ENCODE peak calls at places on chromosomes 5 and 9, in four cellular contexts. C is K562, I is GM12878, K is HepG2. A is an unnamed sample.

GRCh38 chr5:42858709-42859108 is 47.0 kb upstream of the SELENOP start:
- DNase-seq in C (no peak), I (no peak), K (peak; percentile 61), A (no peak)

GRCh38 chr5:58887721-58888409 is 305.0 kb downstream of the RAB3C start:
- DNase-seq in C (no peak), I (no peak), K (no peak), A (no peak)

GRCh38 chr5:116011046-116011445 is 21.2 kb upstream of the ARL14EPL start:
- DNase-seq in C (no peak), I (no peak), K (no peak), A (no peak)

GRCh38 chr5:126808619-126809018 is 31.7 kb downstream of the LMNB1 start:
- DNase-seq in C (peak; percentile 26), I (no peak), K (peak; percentile 15), A (peak; percentile 28)

GRCh38 chr9:68999393-69000105 is 14.4 kb downstream of the PRKACG start:
- DNase-seq in C (peak; percentile 46), I (peak; percentile 66), K (peak; percentile 75), A (peak; percentile 74)

GRCh38 chr5:143695244-143695885 is 116.6 kb upstream of the HMHB1 start:
- DNase-seq in C (no peak), I (no peak), K (no peak), A (no peak)

GRCh38 chr5:67315082-67315801 is 118.6 kb upstream of the CD180 start:
- DNase-seq in C (no peak), I (no peak), K (no peak), A (no peak)

GRCh38 chr5:135883441-135883840 is 12.2 kb downstream of the IL9 start:
- DNase-seq in C (peak; percentile 25), I (no peak), K (no peak), A (no peak)

GRCh38 chr5:79505138-79505537 is 8.8 kb downstream of the HOMER1 start:
- DNase-seq in C (peak; percentile 19), I (no peak), K (no peak), A (no peak)

GRCh38 chr9:133276001-133276884 is 1.2 kb upstream of the ABO start:
- DNase-seq in C (no peak), I (no peak), K (no peak), A (no peak)

GRCh38 chr9:133273819-133274218 is 1.2 kb downstream of the ABO start:
- DNase-seq in C (no peak), I (no peak), K (no peak), A (no peak)

GRCh38 chr9:133276923-133277322 is 1.9 kb upstream of the ABO start:
- DNase-seq in C (no peak), I (no peak), K (no peak), A (no peak)

GRCh38 chr9:133274236-133275104 is 531 bp downstream of the ABO start:
- DNase-seq in C (no peak), I (no peak), K (no peak), A (no peak)

DNA sequence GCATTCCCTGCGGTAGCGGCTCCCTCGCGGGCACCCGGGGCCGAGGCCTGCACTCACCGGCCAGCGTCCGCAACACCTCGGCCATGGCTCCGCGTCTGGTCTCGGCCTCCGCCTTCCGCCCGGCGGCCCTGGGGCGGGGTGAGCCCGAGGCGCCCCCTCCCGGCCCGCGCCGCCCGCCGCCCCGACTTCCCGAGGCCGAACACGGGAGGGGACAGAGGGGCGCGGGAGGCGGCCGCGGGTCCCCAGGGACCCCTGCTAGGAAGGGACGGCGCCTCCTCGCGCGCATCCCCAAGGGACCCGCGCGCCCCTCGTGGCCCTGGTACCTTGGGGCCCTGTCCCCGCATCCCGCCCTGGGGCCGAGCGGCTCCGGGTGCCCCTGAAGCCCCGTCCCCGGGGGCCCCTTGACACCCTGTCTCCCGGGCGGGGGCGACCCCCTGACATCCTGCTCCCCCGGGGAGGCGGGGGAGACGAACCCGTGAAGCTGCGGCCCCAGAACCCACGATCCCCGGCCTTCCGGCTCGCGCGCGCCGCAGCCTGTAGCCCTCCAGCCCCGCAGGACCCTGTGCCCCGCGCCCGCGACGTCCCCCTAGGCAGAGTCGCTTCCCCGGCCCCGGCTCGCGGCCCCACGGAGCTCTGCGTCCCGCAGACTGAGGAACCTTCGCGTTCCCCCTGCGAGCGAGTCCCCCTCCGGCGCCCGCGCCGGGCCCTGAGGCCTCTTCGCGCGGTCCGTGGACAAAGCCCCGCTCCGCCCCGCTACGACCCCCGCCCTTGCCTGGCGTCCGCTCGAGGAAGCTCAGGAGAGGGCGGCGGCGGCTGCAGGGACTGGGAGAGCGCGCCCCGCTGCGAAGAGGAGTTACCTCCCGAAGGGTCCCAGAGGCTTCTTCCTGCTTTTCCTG is at the start of gene ABO:
- DNase-seq in C (peak; percentile 89), I (no peak), K (no peak), A (no peak)
- TF ChIP-seq FOXK2 in C (no peak), I (no peak), K (no peak), A (no peak)

GRCh38 chr9:98241357-98242104 is 13.9 kb downstream of the TBC1D2 start:
- DNase-seq in C (no peak), I (no peak), K (no peak), A (no peak)

GRCh38 chr9:98235126-98235525 is 20.3 kb downstream of the TBC1D2 start:
- DNase-seq in C (no peak), I (no peak), K (no peak), A (no peak)

GRCh38 chr9:98236881-98237487 is 18.5 kb downstream of the TBC1D2 start:
- DNase-seq in C (no peak), I (no peak), K (no peak), A (no peak)

GRCh38 chr9:98240475-98240874 is 15.0 kb downstream of the TBC1D2 start:
- DNase-seq in C (peak; percentile 48), I (no peak), K (no peak), A (no peak)
- TF ChIP-seq FOXK2 in C (no peak), I (no peak), K (no peak), A (no peak)

GRCh38 chr9:135706288-135706687 is 4.3 kb downstream of the KCNT1 start:
- DNase-seq in C (no peak), I (no peak), K (no peak), A (no peak)

GRCh38 chr9:135707449-135708138 is 5.6 kb downstream of the KCNT1 start:
- DNase-seq in C (no peak), I (no peak), K (no peak), A (no peak)

GRCh38 chr9:135703726-135704125 is 1.7 kb downstream of the KCNT1 start:
- DNase-seq in C (no peak), I (no peak), K (no peak), A (no peak)

GRCh38 chr9:135704366-135704947 is 2.5 kb downstream of the KCNT1 start:
- DNase-seq in C (no peak), I (no peak), K (no peak), A (no peak)

GRCh38 chr9:135705376-135705775 is 3.4 kb downstream of the KCNT1 start:
- DNase-seq in C (no peak), I (no peak), K (no peak), A (no peak)
- TF ChIP-seq FOXK2 in C (no peak), I (no peak), K (no peak), A (no peak)

GRCh38 chr9:32738501-32739172 is 44.7 kb upstream of the TMEM215 start:
- DNase-seq in C (no peak), I (no peak), K (no peak), A (no peak)
- TF ChIP-seq FOXK2 in C (no peak), I (no peak), K (no peak), A (no peak)

DNA sequence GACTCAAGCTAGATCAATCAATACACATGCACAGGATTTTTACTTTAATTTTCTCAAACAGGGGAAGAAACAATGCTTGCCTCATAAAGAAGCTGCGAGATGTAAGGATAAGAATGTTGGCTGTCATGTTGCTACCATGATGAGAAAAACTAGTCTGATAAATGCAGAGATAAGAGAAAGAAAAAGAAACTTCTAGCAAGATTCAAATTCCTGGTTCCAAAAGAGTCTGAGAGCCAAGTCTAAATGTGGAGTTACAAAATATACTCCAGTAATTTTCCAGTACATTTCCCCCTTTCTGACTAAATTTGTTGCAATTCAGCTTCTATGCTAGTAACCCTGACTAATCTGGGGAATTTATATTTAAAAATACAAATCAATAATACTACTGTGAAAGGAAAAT is 10.4 kb upstream of the ANXA1 start:
- DNase-seq in C (no peak), I (no peak), K (no peak), A (no peak)
- TF ChIP-seq FOXK2 in C (no peak), I (no peak), K (no peak), A (no peak)

GRCh38 chr5:145937432-145938250 is 1.3 kb downstream of the SH3RF2 start:
- DNase-seq in C (no peak), I (no peak), K (peak; percentile 40), A (no peak)
- TF ChIP-seq FOXK2 in C (no peak), I (no peak), K (no peak), A (no peak)

DNA sequence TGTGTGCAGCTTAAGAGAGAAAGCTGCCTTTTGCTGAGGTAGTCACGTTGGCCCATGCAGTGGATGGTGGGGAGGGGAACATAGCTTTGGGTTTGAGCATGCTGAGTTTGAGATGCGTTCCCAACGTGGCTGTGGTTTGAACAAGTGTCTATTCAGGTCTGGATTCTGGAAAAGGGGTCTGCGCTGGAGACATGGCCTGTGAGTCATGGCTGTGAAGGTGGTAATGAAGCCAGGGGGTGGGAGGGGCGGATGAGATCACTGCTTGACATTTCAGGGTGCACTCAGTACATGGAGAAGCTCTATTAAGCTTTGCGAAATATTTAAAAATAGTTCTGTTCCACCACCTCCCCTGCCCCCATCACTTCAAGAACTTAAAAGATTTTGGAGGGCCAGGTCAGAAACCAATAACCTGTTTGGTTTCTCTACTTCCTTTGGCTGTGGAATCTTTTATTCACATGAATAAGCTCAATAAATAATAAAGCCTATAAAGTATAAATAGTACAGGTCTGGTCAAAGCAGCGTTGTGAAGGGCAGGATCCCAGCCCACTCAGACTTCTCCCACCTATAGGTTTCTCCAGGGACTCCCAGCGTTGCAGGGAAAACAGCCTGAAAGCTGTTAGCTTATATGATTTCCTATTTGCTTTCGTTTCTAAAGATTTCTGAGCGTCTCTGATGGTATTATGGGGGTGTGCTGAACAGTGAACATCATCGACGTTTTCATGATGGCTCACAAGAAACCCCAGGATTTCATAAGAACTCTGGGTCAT is 189.9 kb downstream of the NSG2 start:
- DNase-seq in C (no peak), I (no peak), K (no peak), A (no peak)
- TF ChIP-seq FOXK2 in C (no peak), I (no peak), K (no peak), A (no peak)

DNA sequence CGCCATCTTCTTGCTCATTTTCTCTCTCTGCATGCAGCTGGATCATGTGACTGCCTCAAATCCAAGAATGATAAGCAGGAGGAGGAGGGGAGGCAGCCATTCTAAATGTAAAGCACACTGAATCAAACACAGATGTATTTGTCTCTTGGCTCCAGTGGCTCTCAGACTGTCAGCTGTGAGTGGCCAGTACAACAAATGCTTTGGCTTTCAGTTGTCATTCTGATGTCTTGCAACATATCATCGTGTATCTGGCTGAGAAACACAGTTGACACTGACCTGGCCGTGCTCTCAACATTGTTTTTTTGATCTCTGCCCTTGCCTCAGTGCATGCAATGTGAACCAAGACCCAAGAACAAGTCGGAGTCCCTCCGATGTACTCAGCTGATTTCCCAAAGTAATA is 233.1 kb downstream of the ADAMTSL1 start:
- DNase-seq in C (no peak), I (no peak), K (peak; percentile 7), A (no peak)
- TF ChIP-seq FOXK2 in C (no peak), I (no peak), K (no peak), A (no peak)

A was measured in HEK293T.